ENCODE peak calls at places on chromosomes 4 and X, in seven cellular contexts. W is mammary epithelial cell, X is GM12864, C is testis, V is AG10803, P is tibial artery, T is endodermal cell. Q is an unnamed sample.

GRCh38 chrX:3713225-3713936 is at the start of gene PRKX:
- DNase-seq in W (peak), X (no peak), C (peak), V (peak), P (peak), T (peak), Q (peak)

GRCh38 chr4:65023877-65024670 is 614.8 kb upstream of the TECRL start:
- DNase-seq in W (no peak), X (no peak), C (no peak), V (no peak), P (no peak), T (no peak), Q (no peak)

GRCh38 chrX:81336455-81337144 is 134.7 kb downstream of the SH3BGRL start:
- DNase-seq in W (no peak), X (no peak), C (no peak), V (no peak), P (no peak), T (no peak), Q (no peak)

GRCh38 chr4:24382381-24382780 is 202.0 kb downstream of the DHX15 start:
- DNase-seq in W (peak), X (no peak), C (no peak), V (no peak), P (no peak), T (no peak), Q (no peak)

GRCh38 chr4:154998284-154998683 is 210.2 kb upstream of the NPY2R start:
- DNase-seq in W (no peak), X (no peak), C (no peak), V (peak), P (no peak), T (no peak), Q (no peak)

GRCh38 chrX:63784902-63785692 is at the start of gene ARHGEF9:
- DNase-seq in W (no peak), X (no peak), C (peak), V (peak), P (peak), T (peak), Q (no peak)

GRCh38 chrX:43973249-43973672 is at the start of gene NDP:
- DNase-seq in W (no peak), X (no peak), C (peak), V (no peak), P (no peak), T (peak), Q (no peak)

GRCh38 chrX:15269120-15269519 is 763 bp downstream of the ASB9 start:
- DNase-seq in W (peak), X (no peak), C (no peak), V (no peak), P (no peak), T (no peak), Q (no peak)

GRCh38 chr4:140150636-140150885 is 3.4 kb downstream of the MAML3 start:
- DNase-seq in W (peak), X (no peak), C (peak), V (no peak), P (no peak), T (no peak), Q (no peak)

GRCh38 chr4:176230827-176231226 is 35.4 kb upstream of the SPATA4 start:
- DNase-seq in W (no peak), X (no peak), C (no peak), V (no peak), P (no peak), T (no peak), Q (no peak)

GRCh38 chr4:187922274-187922673 is 73.3 kb upstream of the ZFP42 start:
- DNase-seq in W (no peak), X (no peak), C (peak), V (no peak), P (no peak), T (no peak), Q (no peak)

GRCh38 chr4:7647932-7648812 is 213.4 kb upstream of the PSAPL1 start:
- DNase-seq in W (no peak), X (no peak), C (no peak), V (peak), P (no peak), T (no peak), Q (peak)

GRCh38 chrX:64176876-64177275 is 28.6 kb downstream of the AMER1 start:
- DNase-seq in W (no peak), X (no peak), C (no peak), V (peak), P (no peak), T (no peak), Q (no peak)

GRCh38 chrX:129791336-129791735 is 11.6 kb downstream of the SASH3 start:
- DNase-seq in W (no peak), X (no peak), C (no peak), V (no peak), P (no peak), T (no peak), Q (no peak)

GRCh38 chr4:85829276-85830051 is 354.5 kb downstream of the ARHGAP24 start:
- DNase-seq in W (peak), X (no peak), C (no peak), V (no peak), P (no peak), T (no peak), Q (no peak)

GRCh38 chr4:137203601-137204000 is 328.7 kb downstream of the PCDH18 start:
- DNase-seq in W (no peak), X (no peak), C (no peak), V (peak), P (no peak), T (no peak), Q (no peak)

GRCh38 chrX:119238557-119238956 is 2.5 kb downstream of the PGRMC1 start:
- DNase-seq in W (peak), X (no peak), C (no peak), V (no peak), P (no peak), T (no peak), Q (no peak)
- H3K4me3 ChIP-seq in W (no peak), X (no peak), C (no peak), V (peak), P (no peak), T (peak), Q (no peak)

GRCh38 chr4:122577189-122577553 is 43.7 kb downstream of the IL21 start:
- DNase-seq in W (no peak), X (no peak), C (no peak), V (no peak), P (no peak), T (no peak), Q (no peak)

GRCh38 chr4:122583906-122584305 is 37.0 kb downstream of the IL21 start:
- DNase-seq in W (peak), X (no peak), C (no peak), V (peak), P (no peak), T (no peak), Q (no peak)

GRCh38 chr4:122576261-122577188 is 44.3 kb downstream of the IL21 start:
- DNase-seq in W (peak), X (no peak), C (no peak), V (peak), P (no peak), T (no peak), Q (no peak)

GRCh38 chr4:122577808-122578781 is 42.8 kb downstream of the IL21 start:
- DNase-seq in W (peak), X (no peak), C (peak), V (peak), P (no peak), T (peak), Q (no peak)
- H3K4me3 ChIP-seq in W (no peak), X (no peak), C (no peak), V (no peak), P (no peak), T (no peak), Q (no peak)

GRCh38 chrX:18981124-18981807 is 2.6 kb downstream of the PHKA2 start:
- DNase-seq in W (no peak), X (no peak), C (no peak), V (no peak), P (no peak), T (no peak), Q (no peak)

GRCh38 chrX:18985186-18985435 is 1.2 kb upstream of the PHKA2 start:
- DNase-seq in W (no peak), X (no peak), C (no peak), V (no peak), P (no peak), T (no peak), Q (no peak)

GRCh38 chrX:18984381-18985185 is 669 bp upstream of the PHKA2 start:
- DNase-seq in W (peak), X (peak), C (peak), V (peak), P (peak), T (peak), Q (peak)

DNA sequence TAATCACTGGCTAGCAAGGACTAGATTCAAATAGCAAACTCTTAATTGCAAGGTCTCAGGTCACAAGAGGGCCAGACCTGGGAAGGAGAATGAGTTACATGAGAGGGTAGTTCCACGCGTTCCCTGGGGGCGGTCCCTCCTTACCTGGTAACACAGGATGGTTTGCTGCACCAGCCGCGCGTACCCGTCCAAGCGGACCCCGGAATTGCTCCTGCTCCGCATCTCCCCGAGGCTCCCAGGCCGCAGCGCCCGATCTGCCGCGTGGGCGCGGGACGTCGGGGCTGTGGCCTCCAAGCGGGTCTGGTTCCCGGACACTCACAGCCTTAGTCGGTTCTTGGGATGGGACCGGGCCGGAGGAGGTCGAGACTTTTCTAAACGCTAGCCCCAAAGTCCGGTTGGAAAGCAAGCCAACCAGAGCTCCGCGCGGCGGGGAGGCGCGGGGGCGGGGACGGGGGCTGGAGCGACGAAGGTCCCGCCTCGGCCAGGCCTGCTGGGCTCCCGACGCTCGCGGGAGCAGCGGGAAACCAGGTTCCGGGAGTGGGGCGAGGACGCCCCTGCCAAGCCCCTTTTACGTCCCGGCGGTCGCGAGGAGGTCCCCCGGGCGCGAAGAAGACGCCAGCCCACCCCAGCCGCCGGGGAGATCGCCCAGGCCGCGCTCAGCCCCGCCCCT is at the start of gene PHKA2:
- DNase-seq in W (peak), X (peak), C (peak), V (peak), P (peak), T (peak), Q (peak)
- H3K4me3 ChIP-seq in W (peak), X (peak), C (peak), V (peak), P (peak), T (peak), Q (peak)

GRCh38 chrX:9312922-9313867 is 151.7 kb upstream of the TBL1X start:
- DNase-seq in W (no peak), X (no peak), C (peak), V (no peak), P (peak), T (peak), Q (peak)
- H3K4me3 ChIP-seq in W (no peak), X (no peak), C (no peak), V (no peak), P (no peak), T (no peak), Q (no peak)

GRCh38 chrX:69507500-69507789 is 3.3 kb downstream of the NALF2 start:
- DNase-seq in W (no peak), X (no peak), C (no peak), V (no peak), P (no peak), T (peak), Q (no peak)

GRCh38 chrX:69504626-69505612 is 793 bp downstream of the NALF2 start:
- DNase-seq in W (no peak), X (no peak), C (no peak), V (no peak), P (no peak), T (peak), Q (no peak)

GRCh38 chrX:69508610-69509009 is 4.5 kb downstream of the NALF2 start:
- DNase-seq in W (no peak), X (no peak), C (no peak), V (no peak), P (no peak), T (peak), Q (no peak)

GRCh38 chrX:69505772-69506616 is 1.9 kb downstream of the NALF2 start:
- DNase-seq in W (no peak), X (no peak), C (no peak), V (no peak), P (no peak), T (peak), Q (no peak)

GRCh38 chrX:69506617-69507499 is 2.7 kb downstream of the NALF2 start:
- DNase-seq in W (no peak), X (no peak), C (no peak), V (no peak), P (no peak), T (peak), Q (no peak)
- H3K4me3 ChIP-seq in W (no peak), X (no peak), C (no peak), V (no peak), P (no peak), T (peak), Q (no peak)

GRCh38 chrX:100731441-100732281 is at the start of gene SYTL4:
- DNase-seq in W (no peak), X (no peak), C (peak), V (no peak), P (peak), T (peak), Q (peak)
- H3K4me3 ChIP-seq in W (peak), X (no peak), C (peak), V (peak), P (peak), T (peak), Q (peak)

DNA sequence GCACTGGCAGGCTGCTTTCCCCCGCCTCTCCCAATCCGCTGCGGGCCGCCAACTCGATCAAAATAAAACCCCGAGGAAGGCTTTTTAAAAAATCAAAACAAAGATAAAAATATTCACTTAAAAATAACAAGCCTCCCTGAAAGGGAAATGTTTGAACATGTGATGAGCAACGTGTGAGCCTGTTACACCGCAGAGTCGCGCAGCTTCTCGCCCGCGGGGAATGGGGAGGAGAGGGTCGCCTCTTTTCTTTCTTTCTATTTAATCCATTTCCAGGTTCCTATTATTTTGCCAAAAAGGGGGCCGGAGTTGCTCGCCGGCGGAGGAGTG is 326.0 kb upstream of the F9 start:
- DNase-seq in W (no peak), X (no peak), C (no peak), V (no peak), P (no peak), T (no peak), Q (no peak)
- H3K4me3 ChIP-seq in W (peak), X (no peak), C (peak), V (peak), P (peak), T (peak), Q (peak)

Q was measured in left lung.